ENCODE peak calls at places on chromosome 18, in four cellular contexts. Y is progenitor cell of endocrine pancreas, P is GM06990, F is NCI-H1694. V is an unnamed sample.

GRCh38 chr18:55588001-55588875 is at the start of gene TCF4:
- DNase-seq in Y (peak), P (no peak), F (no peak), V (peak)

GRCh38 chr18:80140455-80140985 is 31.5 kb downstream of the ADNP2 start:
- DNase-seq in Y (no peak), F (no peak), P (no peak), V (no peak)

GRCh38 chr18:48161911-48162698 is 231.6 kb upstream of the SMAD2 start:
- DNase-seq in P (no peak), Y (no peak), F (no peak), V (no peak)

GRCh38 chr18:46337206-46337710 is 233.1 kb downstream of the HAUS1 start:
- DNase-seq in P (no peak), F (peak), Y (no peak), V (peak)

GRCh38 chr18:6055711-6056110 is 160.4 kb upstream of the TMEM200C start:
- DNase-seq in Y (no peak), P (no peak), F (no peak), V (no peak)

GRCh38 chr18:32289480-32290075 is 99.7 kb downstream of the MEP1B start:
- DNase-seq in Y (peak), F (peak), P (no peak), V (peak)

GRCh38 chr18:64337018-64337417 is 188.1 kb upstream of the LINC00305 start:
- DNase-seq in P (no peak), F (no peak), Y (no peak), V (no peak)

GRCh38 chr18:424071-424868 is 76.2 kb downstream of the COLEC12 start:
- DNase-seq in Y (no peak), F (no peak), P (no peak), V (no peak)

GRCh38 chr18:468841-469796 is 31.4 kb downstream of the COLEC12 start:
- DNase-seq in P (no peak), F (peak), Y (no peak), V (no peak)

GRCh38 chr18:24227976-24228660 is 89.3 kb downstream of the CABYR start:
- DNase-seq in Y (no peak), F (no peak), P (no peak), V (no peak)

GRCh38 chr18:70419526-70419925 is 130.7 kb downstream of the SOCS6 start:
- DNase-seq in F (no peak), P (no peak), Y (no peak), V (no peak)

GRCh38 chr18:45658756-45659155 is 43.5 kb downstream of the SLC14A2 start:
- DNase-seq in Y (no peak), P (no peak), F (no peak), V (no peak)

GRCh38 chr18:3966985-3967856 is 487.9 kb downstream of the DLGAP1 start:
- DNase-seq in F (no peak), P (no peak), Y (no peak), V (no peak)

GRCh38 chr18:77139619-77140018 is 7.0 kb upstream of the MBP start:
- DNase-seq in F (no peak), P (no peak), Y (no peak), V (no peak)

GRCh38 chr18:65607161-65607560 is 143.7 kb upstream of the CDH7 start:
- DNase-seq in Y (no peak), F (no peak), P (no peak), V (no peak)

GRCh38 chr18:11658989-11659388 is 30.1 kb upstream of the GNAL start:
- DNase-seq in F (no peak), P (no peak), Y (no peak), V (no peak)